ENCODE peak calls at places on chromosomes 6 and 20, in five cellular contexts. One of them, this sample, is unnamed.

GRCh38 chr20:23143098-23143497 is 57.0 kb upstream of the CD93 start:
- DNase-seq in thyroid gland: peak
- DNase-seq in right lobe of liver: peak
- DNase-seq in breast epithelium: no peak
- DNase-seq in erythroblast: no peak
- DNase-seq in this sample: peak

GRCh38 chr6:12818324-12818723 is 101.8 kb downstream of the PHACTR1 start:
- DNase-seq in thyroid gland: no peak
- DNase-seq in right lobe of liver: no peak
- DNase-seq in breast epithelium: no peak
- DNase-seq in erythroblast: no peak
- DNase-seq in this sample: no peak

GRCh38 chr6:22519237-22519636 is 50.1 kb upstream of the HDGFL1 start:
- DNase-seq in thyroid gland: no peak
- DNase-seq in right lobe of liver: no peak
- DNase-seq in breast epithelium: no peak
- DNase-seq in erythroblast: no peak
- DNase-seq in this sample: no peak

GRCh38 chr20:20370087-20370575 is 2.2 kb downstream of the INSM1 start:
- DNase-seq in thyroid gland: no peak
- DNase-seq in right lobe of liver: no peak
- DNase-seq in breast epithelium: no peak
- DNase-seq in erythroblast: no peak
- DNase-seq in this sample: no peak

GRCh38 chr6:146300540-146300939 is 243.1 kb upstream of the RAB32 start:
- DNase-seq in thyroid gland: peak
- DNase-seq in right lobe of liver: no peak
- DNase-seq in breast epithelium: no peak
- DNase-seq in erythroblast: no peak
- DNase-seq in this sample: no peak

GRCh38 chr20:59661141-59661540 is 56.8 kb downstream of the PHACTR3 start:
- DNase-seq in thyroid gland: no peak
- DNase-seq in right lobe of liver: no peak
- DNase-seq in breast epithelium: no peak
- DNase-seq in erythroblast: no peak
- DNase-seq in this sample: no peak

GRCh38 chr6:31727717-31728671 is 1.1 kb downstream of the DDAH2 start:
- DNase-seq in thyroid gland: peak
- DNase-seq in right lobe of liver: peak
- DNase-seq in breast epithelium: no peak
- DNase-seq in erythroblast: no peak
- DNase-seq in this sample: no peak

GRCh38 chr6:125994659-125995488 is 8.5 kb downstream of the TRMT11 start:
- DNase-seq in thyroid gland: no peak
- DNase-seq in right lobe of liver: no peak
- DNase-seq in breast epithelium: no peak
- DNase-seq in erythroblast: no peak
- DNase-seq in this sample: no peak

GRCh38 chr20:45685896-45686295 is 15.9 kb upstream of the WFDC11 start:
- DNase-seq in thyroid gland: no peak
- DNase-seq in right lobe of liver: no peak
- DNase-seq in breast epithelium: no peak
- DNase-seq in erythroblast: no peak
- DNase-seq in this sample: no peak

GRCh38 chr6:75377386-75377785 is 92.8 kb upstream of the TMEM30A start:
- DNase-seq in thyroid gland: no peak
- DNase-seq in right lobe of liver: no peak
- DNase-seq in breast epithelium: no peak
- DNase-seq in erythroblast: no peak
- DNase-seq in this sample: no peak

GRCh38 chr20:39823239-39823638 is 861.1 kb downstream of the DHX35 start:
- DNase-seq in thyroid gland: no peak
- DNase-seq in right lobe of liver: no peak
- DNase-seq in breast epithelium: no peak
- DNase-seq in erythroblast: no peak
- DNase-seq in this sample: no peak

GRCh38 chr6:160201056-160201455 is 57.6 kb downstream of the SLC22A2 start:
- DNase-seq in thyroid gland: no peak
- DNase-seq in right lobe of liver: no peak
- DNase-seq in breast epithelium: no peak
- DNase-seq in erythroblast: no peak
- DNase-seq in this sample: no peak

GRCh38 chr6:74735304-74735703 is 470.5 kb downstream of the COL12A1 start:
- DNase-seq in thyroid gland: no peak
- DNase-seq in right lobe of liver: no peak
- DNase-seq in breast epithelium: no peak
- DNase-seq in erythroblast: no peak
- DNase-seq in this sample: no peak

GRCh38 chr6:158938220-158938619 is 61.8 kb downstream of the RSPH3 start:
- DNase-seq in thyroid gland: no peak
- DNase-seq in right lobe of liver: no peak
- DNase-seq in breast epithelium: no peak
- DNase-seq in erythroblast: no peak
- DNase-seq in this sample: no peak

GRCh38 chr6:144219056-144219685 is 66.0 kb upstream of the UTRN start:
- DNase-seq in thyroid gland: no peak
- DNase-seq in right lobe of liver: no peak
- DNase-seq in breast epithelium: no peak
- DNase-seq in erythroblast: peak
- DNase-seq in this sample: no peak

GRCh38 chr20:51631011-51631950 is 88.8 kb upstream of the NFATC2 start:
- DNase-seq in thyroid gland: peak
- DNase-seq in right lobe of liver: no peak
- DNase-seq in breast epithelium: no peak
- DNase-seq in erythroblast: no peak
- DNase-seq in this sample: no peak

GRCh38 chr6:129679250-129679649 is 30.7 kb downstream of the ARHGAP18 start:
- DNase-seq in thyroid gland: no peak
- DNase-seq in right lobe of liver: no peak
- DNase-seq in breast epithelium: no peak
- DNase-seq in erythroblast: no peak
- DNase-seq in this sample: no peak

GRCh38 chr20:50055524-50056083 is 57.3 kb downstream of the UBE2V1 start:
- DNase-seq in thyroid gland: peak
- DNase-seq in right lobe of liver: no peak
- DNase-seq in breast epithelium: no peak
- DNase-seq in erythroblast: no peak
- DNase-seq in this sample: no peak

GRCh38 chr6:163554663-163555062 is 140.1 kb downstream of the QKI start:
- DNase-seq in thyroid gland: peak
- DNase-seq in right lobe of liver: peak
- DNase-seq in breast epithelium: no peak
- DNase-seq in erythroblast: peak
- DNase-seq in this sample: no peak

GRCh38 chr6:34053721-34054120 is 92.2 kb downstream of the GRM4 start:
- DNase-seq in thyroid gland: peak
- DNase-seq in right lobe of liver: no peak
- DNase-seq in breast epithelium: no peak
- DNase-seq in erythroblast: no peak
- DNase-seq in this sample: no peak

GRCh38 chr6:136173519-136174507 is 76.3 kb downstream of the MTFR2 start:
- DNase-seq in thyroid gland: no peak
- DNase-seq in right lobe of liver: no peak
- DNase-seq in breast epithelium: no peak
- DNase-seq in erythroblast: no peak
- DNase-seq in this sample: no peak

DNA sequence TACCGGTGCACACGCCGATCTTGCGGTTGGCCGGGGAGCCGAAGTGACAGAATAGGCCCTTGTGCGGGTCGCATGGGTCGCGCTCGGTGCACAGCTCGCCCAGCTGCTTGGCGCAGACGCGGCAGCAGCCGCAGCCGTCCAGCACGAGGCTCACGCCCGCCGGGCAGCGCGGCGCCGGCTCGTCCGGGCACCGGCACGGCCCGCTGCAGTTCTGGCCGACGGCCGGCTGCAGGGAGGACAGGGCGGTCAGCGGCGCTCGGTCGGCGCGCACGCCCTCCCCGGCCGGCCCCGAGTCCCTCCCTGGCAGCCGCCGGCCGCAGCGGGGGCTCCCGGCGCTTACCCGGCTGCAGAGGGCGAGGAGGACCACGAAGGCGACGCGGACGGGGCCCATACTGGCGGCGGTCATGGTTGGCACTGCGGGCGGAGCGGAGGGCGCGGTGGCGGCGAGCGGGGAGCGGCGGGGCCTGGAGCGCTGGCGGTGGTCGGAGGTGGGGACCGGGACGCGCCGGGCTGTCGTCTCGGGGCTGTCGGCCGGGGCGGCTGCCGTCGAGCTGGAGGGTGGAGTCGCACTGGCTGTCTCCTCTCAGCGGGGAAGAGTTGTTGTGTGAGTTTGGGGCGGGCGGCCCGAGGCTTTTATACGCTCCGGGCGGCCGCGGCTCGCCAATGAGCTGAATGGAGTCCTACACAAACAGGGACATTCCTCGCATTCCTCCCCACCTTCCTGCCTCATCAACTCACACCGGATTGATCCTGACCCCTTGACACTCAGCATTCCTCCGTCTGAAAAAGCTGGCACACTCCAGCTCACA is at the start of gene CCN2:
- DNase-seq in thyroid gland: peak
- DNase-seq in right lobe of liver: peak
- DNase-seq in breast epithelium: peak
- DNase-seq in erythroblast: peak
- DNase-seq in this sample: peak
- TF ChIP-seq POLR2A in thyroid gland: peak
- TF ChIP-seq POLR2A in right lobe of liver: peak
- TF ChIP-seq POLR2A in breast epithelium: peak
- TF ChIP-seq POLR2A in erythroblast: no peak
- TF ChIP-seq POLR2A in this sample: peak

DNA sequence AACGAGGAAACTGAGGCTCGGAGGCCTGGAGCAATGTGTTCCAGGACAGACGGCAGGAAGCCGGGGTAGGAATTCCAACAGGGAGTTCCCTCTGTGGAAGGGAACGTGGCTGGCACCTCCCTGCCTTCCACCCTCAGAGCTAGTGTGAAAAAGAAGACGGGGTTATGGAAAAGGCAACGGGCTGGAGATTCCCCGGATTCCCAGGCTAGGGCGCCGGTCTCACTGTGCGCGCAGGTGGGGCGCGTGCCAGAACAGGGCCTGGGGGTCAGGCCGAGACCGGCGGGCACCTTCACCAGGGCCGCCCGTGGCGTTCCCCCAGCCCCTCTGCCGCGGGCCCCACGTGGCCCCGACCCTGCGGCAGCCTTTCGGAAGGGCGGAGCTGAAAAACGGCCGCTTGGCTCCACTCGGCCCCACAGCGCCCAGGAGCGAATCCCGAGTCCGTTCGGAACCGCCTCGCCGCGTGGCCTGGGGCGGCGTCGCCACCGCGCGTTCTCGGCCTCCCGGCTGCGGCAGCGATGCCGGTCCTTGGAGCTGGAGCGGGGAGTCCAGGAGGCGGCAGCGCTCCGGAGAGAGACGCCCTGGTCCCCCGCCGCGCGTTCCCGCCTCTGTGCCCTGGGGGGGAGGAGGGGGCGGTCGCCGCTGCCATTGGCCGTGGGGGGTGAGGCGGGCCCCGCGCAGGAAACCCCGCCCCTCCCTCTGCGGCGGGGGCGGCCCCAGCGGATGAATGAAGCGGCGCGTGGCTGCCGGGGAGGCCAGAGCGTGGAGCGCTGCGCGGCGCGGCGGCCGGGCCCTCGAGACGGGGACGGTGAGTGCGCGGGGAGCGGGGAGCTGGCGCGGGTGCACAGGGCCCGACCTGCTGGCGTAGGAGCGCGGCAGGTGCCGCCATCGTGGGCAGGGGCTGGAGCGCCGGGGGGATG is at the start of gene SLCO4A1:
- DNase-seq in thyroid gland: peak
- DNase-seq in right lobe of liver: peak
- DNase-seq in breast epithelium: no peak
- DNase-seq in erythroblast: peak
- DNase-seq in this sample: no peak
- TF ChIP-seq POLR2A in thyroid gland: peak
- TF ChIP-seq POLR2A in right lobe of liver: peak
- TF ChIP-seq POLR2A in breast epithelium: no peak
- TF ChIP-seq POLR2A in erythroblast: peak
- TF ChIP-seq POLR2A in this sample: no peak

GRCh38 chr6:87473419-87473903 is 687 bp downstream of the SLC35A1 start:
- DNase-seq in thyroid gland: no peak
- DNase-seq in right lobe of liver: no peak
- DNase-seq in breast epithelium: no peak
- DNase-seq in erythroblast: peak
- DNase-seq in this sample: no peak

DNA sequence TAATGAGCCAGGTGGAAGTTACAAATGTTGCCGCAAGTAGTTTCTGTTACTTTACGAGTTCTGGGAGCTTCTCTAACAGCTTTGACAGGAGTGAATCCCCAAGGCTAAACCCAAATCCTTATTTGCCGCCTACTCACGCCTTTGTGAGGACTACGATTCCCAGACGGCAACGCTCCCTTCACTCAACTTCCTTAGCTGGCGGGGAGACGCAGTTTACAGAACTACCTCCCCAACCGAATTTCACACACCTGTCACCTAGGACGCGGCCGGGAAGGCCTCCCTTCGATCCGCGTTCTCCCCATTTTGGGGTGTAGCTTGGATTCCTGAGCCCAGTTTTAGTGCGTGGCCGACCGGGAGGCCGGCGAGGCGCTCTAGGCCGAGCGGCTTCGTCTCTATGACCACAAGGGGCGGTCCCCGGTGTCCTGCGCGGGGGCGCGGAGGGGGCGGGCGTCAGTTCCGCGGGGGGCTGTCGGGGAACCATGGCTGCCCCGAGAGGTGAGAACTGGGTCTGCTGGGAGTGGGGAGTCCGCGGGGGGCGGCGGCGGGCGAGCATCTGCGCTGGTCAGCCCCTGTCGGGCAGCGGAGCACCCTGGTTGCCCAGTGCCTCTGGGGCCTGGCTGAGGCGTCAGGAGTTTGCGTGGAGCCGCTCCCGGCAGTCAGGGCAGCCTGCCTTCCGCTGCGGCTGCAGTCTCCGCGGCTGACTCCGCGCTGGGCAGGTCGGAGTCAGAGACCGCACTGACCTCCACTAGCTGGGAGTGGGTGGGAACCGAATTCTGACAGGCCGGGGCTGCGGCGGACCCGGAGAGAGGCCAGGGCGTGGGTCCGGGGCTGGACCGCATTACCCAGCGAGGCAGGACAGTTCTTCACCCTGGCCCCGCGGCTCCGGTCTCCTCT is at the start of gene SLC35A1:
- DNase-seq in thyroid gland: peak
- DNase-seq in right lobe of liver: peak
- DNase-seq in breast epithelium: peak
- DNase-seq in erythroblast: peak
- DNase-seq in this sample: peak
- TF ChIP-seq POLR2A in thyroid gland: peak
- TF ChIP-seq POLR2A in right lobe of liver: peak
- TF ChIP-seq POLR2A in breast epithelium: peak
- TF ChIP-seq POLR2A in erythroblast: peak
- TF ChIP-seq POLR2A in this sample: no peak

GRCh38 chr20:62361799-62362589 is 5.1 kb downstream of the LAMA5 start:
- DNase-seq in thyroid gland: peak
- DNase-seq in right lobe of liver: peak
- DNase-seq in breast epithelium: no peak
- DNase-seq in erythroblast: no peak
- DNase-seq in this sample: no peak
- TF ChIP-seq POLR2A in thyroid gland: peak
- TF ChIP-seq POLR2A in right lobe of liver: no peak
- TF ChIP-seq POLR2A in breast epithelium: no peak
- TF ChIP-seq POLR2A in erythroblast: no peak
- TF ChIP-seq POLR2A in this sample: no peak

This sample was measured in suprapubic skin.